ENCODE peak calls at places on chromosomes 1 and 21, in eight cellular contexts. E is RPMI7951; A is stimulated activated CD8-positive, alpha-beta memory T cell treated with anti-CD3 and anti-CD28 coated beads, Interleukin-7, amount 100 ng/mL, for 1 hour; O is NCI-H1105; N is breast epithelium; T is left lung; P is sigmoid colon; R is ELR. F is an unnamed sample.

GRCh38 chr1:28246427-28246832 is 10.5 kb downstream of the ATP5IF1 start:
- DNase-seq in E (no peak), A (no peak), O (no peak), N (no peak), T (no peak), P (no peak), R (peak), F (no peak)

GRCh38 chr1:200307755-200308066 is 102.1 kb downstream of the ZNF281 start:
- DNase-seq in E (no peak), A (no peak), O (no peak), N (no peak), T (no peak), P (no peak), R (no peak), F (no peak)

GRCh38 chr1:8746554-8746953 is 70.9 kb downstream of the RERE start:
- DNase-seq in E (peak), A (no peak), O (no peak), N (no peak), T (no peak), P (no peak), R (peak), F (no peak)

GRCh38 chr1:2210786-2211185 is 16.2 kb upstream of the FAAP20 start:
- DNase-seq in E (no peak), A (no peak), O (no peak), N (no peak), T (no peak), P (peak), R (no peak), F (no peak)

GRCh38 chr1:2237773-2238172 is 9.7 kb downstream of the SKI start:
- DNase-seq in E (no peak), A (no peak), O (no peak), N (no peak), T (no peak), P (no peak), R (peak), F (no peak)

GRCh38 chr21:15022608-15023261 is 42.1 kb downstream of the NRIP1 start:
- DNase-seq in E (no peak), A (no peak), O (no peak), N (no peak), T (no peak), P (no peak), R (no peak), F (no peak)

GRCh38 chr1:16449666-16450065 is 9.1 kb downstream of the NECAP2 start:
- DNase-seq in E (no peak), A (no peak), O (no peak), N (no peak), T (no peak), P (no peak), R (no peak), F (no peak)

GRCh38 chr1:82260051-82260450 is 459.3 kb downstream of the ADGRL2 start:
- DNase-seq in E (no peak), A (no peak), O (no peak), N (no peak), T (no peak), P (no peak), R (no peak), F (no peak)